ENCODE peak calls at places on chromosomes 1 and 21, in seven cellular contexts. K is WTC11, Y is B cell, L is AG09319, N is RWPE1, B is upper lobe of right lung, C is HCT116. P is an unnamed sample.

GRCh38 chr1:73998348-73998959 is 199.5 kb downstream of the LRRIQ3 start:
- DNase-seq in K (no peak), Y (peak), L (no peak), N (peak), B (no peak), C (peak), P (peak)

GRCh38 chr1:94235189-94236020 is 2.0 kb downstream of the ARHGAP29 start:
- DNase-seq in K (no peak), Y (no peak), L (no peak), N (no peak), B (no peak), C (no peak), P (no peak)

GRCh38 chr1:232628335-232629214 is 1.4 kb downstream of the SIPA1L2 start:
- DNase-seq in K (no peak), Y (no peak), L (no peak), N (no peak), B (no peak), C (no peak), P (peak)

GRCh38 chr1:77583483-77583882 is 99.0 kb downstream of the ZZZ3 start:
- DNase-seq in K (no peak), Y (no peak), L (no peak), N (no peak), B (no peak), C (no peak), P (no peak)

GRCh38 chr1:225461533-225462428 is 33.9 kb upstream of the LBR start:
- DNase-seq in K (no peak), Y (no peak), L (no peak), N (no peak), B (no peak), C (no peak), P (no peak)

GRCh38 chr1:222791006-222791710 is 23.7 kb upstream of the DISP1 start:
- DNase-seq in K (no peak), Y (no peak), L (no peak), N (no peak), B (no peak), C (no peak), P (no peak)

GRCh38 chr1:47507921-47508894 is 70.4 kb downstream of the FOXD2 start:
- DNase-seq in K (peak), Y (peak), L (no peak), N (no peak), B (peak), C (no peak), P (peak)

GRCh38 chr1:47809301-47810084 is 187.7 kb downstream of the TRABD2B start:
- DNase-seq in K (no peak), Y (no peak), L (no peak), N (no peak), B (no peak), C (no peak), P (peak)

GRCh38 chr1:24150228-24151174 is 7.6 kb upstream of the IL22RA1 start:
- DNase-seq in K (peak), Y (peak), L (peak), N (peak), B (peak), C (peak), P (peak)

GRCh38 chr1:89548486-89548857 is 23.8 kb downstream of the LRRC8B start:
- DNase-seq in K (no peak), Y (no peak), L (no peak), N (no peak), B (no peak), C (no peak), P (no peak)

GRCh38 chr1:212488436-212489283 is 55.9 kb downstream of the NENF start:
- DNase-seq in K (no peak), Y (no peak), L (peak), N (no peak), B (no peak), C (no peak), P (peak)

GRCh38 chr1:25174730-25175612 is 57.3 kb downstream of the SYF2 start:
- DNase-seq in K (no peak), Y (no peak), L (no peak), N (no peak), B (no peak), C (no peak), P (no peak)

GRCh38 chr1:110280804-110281203 is 58.4 kb upstream of the RBM15 start:
- DNase-seq in K (no peak), Y (no peak), L (no peak), N (no peak), B (no peak), C (no peak), P (no peak)

GRCh38 chr1:17351598-17352324 is 20.2 kb upstream of the PADI6 start:
- DNase-seq in K (no peak), Y (no peak), L (no peak), N (no peak), B (no peak), C (no peak), P (no peak)

GRCh38 chr1:186620951-186621350 is 59.3 kb downstream of the PTGS2 start:
- DNase-seq in K (no peak), Y (no peak), L (peak), N (no peak), B (no peak), C (no peak), P (no peak)

GRCh38 chr1:44037154-44037553 is 5.9 kb upstream of the SLC6A9 start:
- DNase-seq in K (no peak), Y (no peak), L (no peak), N (no peak), B (no peak), C (no peak), P (no peak)

GRCh38 chr1:64624446-64624766 is 120.5 kb upstream of the RAVER2 start:
- DNase-seq in K (no peak), Y (no peak), L (peak), N (no peak), B (no peak), C (no peak), P (no peak)

GRCh38 chr1:17520041-17520440 is 19.5 kb upstream of the ARHGEF10L start:
- DNase-seq in K (no peak), Y (no peak), L (no peak), N (peak), B (peak), C (peak), P (peak)

GRCh38 chr1:25253911-25254310 is 6.7 kb upstream of the RSRP1 start:
- DNase-seq in K (no peak), Y (no peak), L (no peak), N (no peak), B (no peak), C (no peak), P (no peak)

GRCh38 chr1:178011101-178011828 is 41.4 kb upstream of the SEC16B start:
- DNase-seq in K (no peak), Y (no peak), L (no peak), N (peak), B (no peak), C (peak), P (no peak)

GRCh38 chr21:41141031-41141457 is 26.9 kb upstream of the BACE2 start:
- DNase-seq in K (no peak), Y (no peak), L (no peak), N (peak), B (no peak), C (no peak), P (no peak)

GRCh38 chr1:11748294-11749202 is 12.6 kb downstream of the AGTRAP start:
- DNase-seq in K (no peak), Y (no peak), L (no peak), N (no peak), B (no peak), C (no peak), P (no peak)

GRCh38 chr1:205523891-205524793 is 19.7 kb downstream of the CDK18 start:
- DNase-seq in K (peak), Y (peak), L (peak), N (peak), B (peak), C (peak), P (peak)
- TF ChIP-seq CTCF in K (peak), Y (peak), L (peak), N (peak), B (peak), C (peak), P (peak)

GRCh38 chr1:196306421-196306820 is 301.8 kb downstream of the KCNT2 start:
- DNase-seq in K (peak), Y (no peak), L (no peak), N (no peak), B (no peak), C (no peak), P (peak)

GRCh38 chr1:196312739-196313138 is 295.5 kb downstream of the KCNT2 start:
- DNase-seq in K (no peak), Y (no peak), L (no peak), N (no peak), B (no peak), C (no peak), P (no peak)

GRCh38 chr1:196308171-196308570 is 300.1 kb downstream of the KCNT2 start:
- DNase-seq in K (no peak), Y (no peak), L (no peak), N (no peak), B (no peak), C (no peak), P (no peak)

GRCh38 chr1:196305216-196305615 is 303.0 kb downstream of the KCNT2 start:
- DNase-seq in K (no peak), Y (no peak), L (no peak), N (no peak), B (no peak), C (no peak), P (no peak)

DNA sequence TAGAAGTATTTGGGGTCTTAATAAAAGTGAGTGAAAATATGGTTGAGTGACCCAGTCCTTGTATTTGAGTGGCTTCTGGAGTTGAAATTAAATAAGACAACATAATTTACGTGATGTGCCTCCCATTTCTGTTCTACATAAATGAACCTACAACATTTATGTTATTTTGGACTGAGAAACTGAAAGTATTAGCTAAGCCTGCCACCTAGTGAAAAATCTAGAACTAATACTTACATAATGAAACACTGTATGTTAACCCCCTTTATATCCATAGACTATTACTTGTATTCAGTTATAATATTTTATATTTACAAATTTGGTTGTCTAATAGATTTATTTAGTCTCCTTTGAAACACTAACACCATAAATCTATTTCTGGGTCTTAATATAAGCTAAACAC is 298.9 kb downstream of the KCNT2 start:
- DNase-seq in K (no peak), Y (no peak), L (peak), N (peak), B (no peak), C (peak), P (peak)
- TF ChIP-seq CTCF in K (no peak), Y (no peak), L (peak), N (peak), B (no peak), C (no peak), P (peak)

GRCh38 chr21:33334824-33335223 is 10.1 kb downstream of the IFNAR1 start:
- DNase-seq in K (no peak), Y (no peak), L (no peak), N (no peak), B (no peak), C (no peak), P (no peak)
- TF ChIP-seq CTCF in K (no peak), Y (no peak), L (no peak), N (no peak), B (no peak), C (no peak), P (no peak)

GRCh38 chr1:20981903-20982695 is 194.6 kb downstream of the EIF4G3 start:
- DNase-seq in K (no peak), Y (no peak), L (no peak), N (no peak), B (no peak), C (no peak), P (peak)
- TF ChIP-seq CTCF in K (no peak), Y (no peak), L (peak), N (peak), B (peak), C (peak), P (peak)

DNA sequence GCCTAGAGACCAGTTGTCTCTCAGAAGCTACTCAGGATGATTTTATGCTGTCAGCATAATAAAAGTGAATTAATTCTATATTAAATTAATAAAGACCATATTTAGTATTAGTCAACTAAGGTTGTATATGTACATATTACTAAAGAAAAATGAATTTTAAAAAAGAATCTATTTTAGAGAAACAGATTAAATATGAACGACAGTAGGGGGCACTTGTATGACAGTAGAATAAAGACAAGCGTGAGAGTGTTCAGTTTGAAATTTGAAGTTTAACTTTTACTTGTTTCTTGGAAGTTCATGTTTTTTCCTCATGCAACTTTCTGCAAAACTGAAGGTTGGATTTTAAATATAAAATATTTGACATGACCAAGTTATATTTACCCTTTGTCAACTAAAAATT is 67.9 kb upstream of the MACF1 start:
- DNase-seq in K (no peak), Y (no peak), L (no peak), N (no peak), B (no peak), C (no peak), P (no peak)
- TF ChIP-seq CTCF in K (no peak), Y (no peak), L (no peak), N (no peak), B (no peak), C (no peak), P (peak)

DNA sequence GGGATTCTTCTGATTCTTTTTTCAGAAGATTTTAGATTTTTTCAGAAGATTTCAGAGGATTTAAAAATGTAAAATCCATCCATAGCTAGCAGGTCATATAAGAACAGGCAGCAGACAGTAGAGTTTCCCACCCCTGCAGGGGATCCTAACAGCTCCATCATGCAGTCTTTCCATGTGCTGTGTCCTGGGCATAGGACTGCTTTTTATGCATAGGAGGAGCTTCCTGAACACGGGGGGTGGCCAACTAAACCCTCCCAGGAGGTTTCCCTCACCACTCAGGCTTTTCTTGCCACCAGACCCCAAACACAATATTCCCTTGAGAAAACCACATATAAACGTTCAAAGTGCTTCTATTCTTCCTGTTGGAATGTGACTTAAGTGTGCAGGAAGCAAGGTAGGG is 90.1 kb upstream of the TNR start:
- DNase-seq in K (no peak), Y (no peak), L (no peak), N (no peak), B (no peak), C (no peak), P (no peak)
- TF ChIP-seq CTCF in K (no peak), Y (no peak), L (no peak), N (no peak), B (no peak), C (no peak), P (no peak)

GRCh38 chr1:117685936-117686806 is 80.3 kb downstream of the TENT5C start:
- DNase-seq in K (no peak), Y (no peak), L (no peak), N (no peak), B (no peak), C (no peak), P (no peak)
- TF ChIP-seq CTCF in K (no peak), Y (no peak), L (no peak), N (no peak), B (no peak), C (no peak), P (no peak)

GRCh38 chr1:63367218-63368103 is at the start of gene ALG6:
- DNase-seq in K (peak), Y (peak), L (peak), N (peak), B (peak), C (peak), P (peak)
- TF ChIP-seq CTCF in K (no peak), Y (no peak), L (peak), N (no peak), B (no peak), C (no peak), P (no peak)

DNA sequence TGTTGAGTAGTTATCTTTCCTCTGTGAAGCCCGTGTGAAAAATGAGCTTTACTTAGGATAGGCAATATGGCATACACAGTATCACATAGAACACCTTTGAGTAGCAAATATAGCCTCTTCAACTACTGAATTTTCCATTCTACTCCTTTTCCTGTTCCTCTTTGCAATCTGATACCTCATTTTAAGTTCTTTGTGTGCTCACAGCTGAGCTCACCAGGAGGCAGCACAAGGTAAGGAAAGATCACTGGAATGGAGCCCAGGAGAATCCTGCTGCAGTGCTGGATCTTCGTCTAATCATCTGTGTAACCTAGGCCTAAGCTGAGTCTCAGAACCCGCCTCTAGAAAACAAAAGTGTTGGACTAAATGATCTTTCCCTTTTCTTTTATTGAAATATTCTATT is 171.0 kb downstream of the LRRC40 start:
- DNase-seq in K (peak), Y (no peak), L (no peak), N (peak), B (no peak), C (peak), P (peak)
- TF ChIP-seq CTCF in K (no peak), Y (no peak), L (peak), N (no peak), B (no peak), C (peak), P (peak)

GRCh38 chr1:237677979-237678378 is 212.7 kb downstream of the ZP4 start:
- DNase-seq in K (no peak), Y (no peak), L (no peak), N (peak), B (no peak), C (no peak), P (peak)
- TF ChIP-seq CTCF in K (no peak), Y (no peak), L (no peak), N (peak), B (no peak), C (no peak), P (peak)